ENCODE peak calls at places on chromosomes 2 and 18, in four cellular contexts. T, N, Q and M are unnamed samples. For H3K36me3, the result is how much of the 10 kb centered on the place peaks cover.

GRCh38 chr2:217829420-217829819 is 173.4 kb downstream of the TNS1 start:
- DNase-seq in T (no peak), N (no peak), Q (no peak), M (no peak)

GRCh38 chr2:197628043-197628500 is 47.3 kb downstream of the RFTN2 start:
- DNase-seq in T (no peak), N (no peak), Q (no peak), M (peak)

GRCh38 chr2:1747065-1747941 is 3.0 kb upstream of the PXDN start:
- DNase-seq in T (no peak), N (no peak), Q (no peak), M (no peak)

GRCh38 chr18:41131050-41131449 is 824.0 kb upstream of the PIK3C3 start:
- DNase-seq in T (no peak), N (no peak), Q (no peak), M (no peak)

GRCh38 chr18:9814431-9814830 is 71.3 kb upstream of the TXNDC2 start:
- DNase-seq in T (no peak), N (no peak), Q (no peak), M (peak)

GRCh38 chr2:202425036-202425435 is 48.9 kb downstream of the BMPR2 start:
- DNase-seq in T (peak), N (no peak), Q (no peak), M (no peak)

GRCh38 chr2:147273628-147274027 is 571.2 kb upstream of the ACVR2A start:
- DNase-seq in T (no peak), N (no peak), Q (no peak), M (no peak)

GRCh38 chr2:46257476-46257875 is 39.7 kb upstream of the EPAS1 start:
- DNase-seq in T (no peak), N (no peak), Q (no peak), M (peak)

GRCh38 chr18:6557052-6557451 is 142.3 kb upstream of the L3MBTL4 start:
- DNase-seq in T (no peak), N (no peak), Q (no peak), M (no peak)

GRCh38 chr2:101106453-101107181 is 44.6 kb downstream of the TBC1D8 start:
- DNase-seq in T (no peak), N (no peak), Q (no peak), M (no peak)

GRCh38 chr2:45258251-45258775 is 249.1 kb upstream of the SIX2 start:
- DNase-seq in T (no peak), N (no peak), Q (no peak), M (no peak)

GRCh38 chr2:127191331-127192219 is 28.5 kb downstream of the CYP27C1 start:
- DNase-seq in T (no peak), N (no peak), Q (no peak), M (no peak)

GRCh38 chr18:48840491-48840877 is 110.3 kb downstream of the SMAD7 start:
- DNase-seq in T (no peak), N (no peak), Q (no peak), M (no peak)

GRCh38 chr2:118855451-118856279 is 8.2 kb upstream of the EN1 start:
- DNase-seq in T (peak), N (peak), Q (peak), M (peak)

GRCh38 chr2:72983500-72984039 is 66.3 kb downstream of the EMX1 start:
- DNase-seq in T (no peak), N (no peak), Q (no peak), M (no peak)

GRCh38 chr18:741931-742512 is 29.6 kb upstream of the ENOSF1 start:
- DNase-seq in T (no peak), N (no peak), Q (no peak), M (no peak)

DNA sequence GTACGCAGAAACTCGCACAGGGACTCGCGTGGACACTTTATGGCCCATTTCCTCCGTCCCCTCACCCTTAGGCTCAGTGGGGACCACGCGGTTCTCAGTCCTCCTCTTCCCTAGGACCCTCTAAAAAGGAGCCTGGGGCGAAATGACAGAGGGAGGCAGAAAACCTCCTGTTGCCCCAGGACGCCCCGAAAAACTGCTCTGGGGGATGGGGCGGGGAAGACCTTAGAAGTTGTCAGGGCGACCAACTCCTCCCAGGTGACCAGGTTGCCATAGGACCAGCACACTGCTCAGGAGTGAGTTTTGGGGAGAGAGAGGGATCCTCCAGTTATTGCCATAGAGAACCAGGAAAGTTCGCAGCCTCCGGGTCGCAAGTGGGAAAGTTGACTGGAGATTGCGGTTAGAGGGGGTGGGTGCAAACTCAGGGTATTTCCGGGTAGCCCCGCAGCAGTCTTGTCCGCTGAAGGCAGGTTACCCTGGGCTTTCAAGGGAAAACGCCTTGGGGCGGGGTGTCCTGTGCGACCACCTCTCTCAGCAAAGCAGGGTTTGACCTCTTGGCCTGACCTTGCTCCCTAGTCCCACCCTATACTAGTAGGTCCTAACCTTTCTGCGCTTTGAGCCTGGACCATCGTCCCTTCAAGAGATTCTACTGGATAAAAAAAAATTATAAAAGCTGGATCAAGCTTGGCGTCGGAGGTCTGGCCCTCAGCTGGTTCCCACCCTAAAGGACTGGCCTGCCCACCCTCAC is 7.8 kb upstream of the PAX3 start:
- DNase-seq in T (no peak), N (no peak), Q (no peak), M (no peak)
- H3K4me3 ChIP-seq in T (no peak), N (peak), Q (no peak), M (peak)

DNA sequence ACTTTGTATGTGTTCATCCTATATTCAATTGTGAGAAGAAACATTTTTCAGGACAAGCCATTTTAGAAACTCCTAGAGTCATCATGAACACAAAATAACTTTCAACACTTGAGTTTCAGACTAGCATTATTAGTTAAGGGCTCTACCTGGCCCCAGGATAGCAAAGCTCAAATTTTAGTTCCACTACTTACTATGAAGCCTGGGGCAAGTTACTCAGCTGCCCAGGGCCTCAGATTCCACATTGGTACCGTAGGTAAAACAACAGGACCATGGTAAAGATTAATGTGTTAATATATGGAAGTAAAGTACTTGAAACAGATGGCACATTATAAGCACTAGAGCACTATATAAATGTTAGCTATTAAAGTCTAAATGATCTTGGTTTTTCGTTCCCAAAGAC is 19.4 kb downstream of the MPPE1 start:
- DNase-seq in T (no peak), N (no peak), Q (no peak), M (no peak)
- H3K36me3 ChIP-seq in T (under half), N (half or more), Q (under half), M (under half)

DNA sequence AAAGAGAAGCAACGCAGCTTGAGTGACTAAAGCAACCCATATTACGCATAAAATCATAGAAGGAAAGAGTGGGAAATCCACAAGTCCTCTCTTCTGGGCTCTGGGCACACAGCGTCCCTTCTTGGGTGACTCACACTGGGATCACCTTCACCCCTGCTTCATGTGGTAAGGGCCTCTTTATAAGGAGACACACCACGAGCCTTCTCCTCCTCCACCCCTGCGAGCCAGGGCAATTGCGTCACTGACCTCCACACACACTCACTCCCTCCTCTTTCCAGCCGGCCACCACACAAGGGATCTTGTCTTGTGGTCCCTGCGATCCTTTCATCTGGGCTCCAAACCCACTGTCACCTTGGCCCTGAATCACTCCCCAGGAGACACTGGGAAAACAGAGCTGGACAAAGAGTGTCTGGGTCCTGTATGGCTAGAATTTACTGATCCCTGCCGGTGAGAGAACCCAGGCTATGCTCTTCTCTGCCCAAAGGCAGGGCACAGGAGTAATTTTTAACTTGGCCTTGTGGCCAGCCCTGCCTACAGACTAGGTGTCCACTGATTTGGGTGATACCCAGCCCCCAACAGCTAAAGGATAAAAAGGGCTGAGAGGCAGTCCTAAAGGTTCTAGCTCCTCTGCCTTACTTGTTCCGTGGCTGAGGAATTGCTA is 35.3 kb downstream of the NHEJ1 start:
- DNase-seq in T (peak), N (no peak), Q (peak), M (peak)
- H3K4me3 ChIP-seq in T (no peak), N (no peak), Q (no peak), M (no peak)

DNA sequence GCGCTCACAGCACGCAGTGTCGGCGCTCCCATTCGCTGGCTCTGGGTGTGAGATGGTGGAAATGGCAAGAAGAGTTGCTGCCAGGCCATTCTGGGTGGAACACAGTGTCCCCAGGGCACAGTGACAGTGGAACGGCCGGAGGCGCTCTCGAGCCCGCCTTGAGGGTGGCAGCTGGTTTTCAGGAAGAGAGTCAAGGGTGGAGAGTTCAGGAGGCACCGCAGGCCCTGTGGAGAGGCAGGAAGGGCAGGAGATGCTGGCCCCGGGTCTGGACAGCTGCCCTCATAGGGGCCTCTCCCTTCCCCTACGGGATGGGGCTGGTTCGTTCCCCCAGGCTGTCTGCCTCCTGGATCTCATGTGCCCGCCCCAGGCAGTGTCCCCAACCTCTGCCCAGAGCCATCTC is 12.5 kb downstream of the GPC1 start:
- DNase-seq in T (no peak), N (no peak), Q (no peak), M (no peak)
- H3K36me3 ChIP-seq in T (under half), N (under half), Q (under half), M (under half)

GRCh38 chr2:153543639-153544071 is 65.1 kb upstream of the RPRM start:
- DNase-seq in T (no peak), N (no peak), Q (no peak), M (no peak)
- H3K4me3 ChIP-seq in T (no peak), N (no peak), Q (no peak), M (no peak)